ENCODE peak calls at places on chromosomes 4 and X, in five cellular contexts. One of them, this sample, is unnamed.

GRCh38 chr4:71472946-71473345 is 134.1 kb downstream of the SLC4A4 start:
- DNase-seq in HAP-1: no peak
- DNase-seq in prostate gland: no peak
- DNase-seq in psoas muscle: no peak
- DNase-seq in tibial nerve: no peak
- DNase-seq in this sample: no peak

GRCh38 chr4:158016511-158016910 is 156.3 kb downstream of the GASK1B start:
- DNase-seq in psoas muscle: no peak
- DNase-seq in prostate gland: no peak
- DNase-seq in tibial nerve: no peak
- DNase-seq in HAP-1: no peak
- DNase-seq in this sample: no peak

GRCh38 chr4:121003863-121004262 is 68.5 kb downstream of the NDNF start:
- DNase-seq in psoas muscle: no peak
- DNase-seq in prostate gland: no peak
- DNase-seq in tibial nerve: no peak
- DNase-seq in HAP-1: no peak
- DNase-seq in this sample: no peak

GRCh38 chr4:141713771-141714445 is 77.5 kb downstream of the IL15 start:
- DNase-seq in tibial nerve: no peak
- DNase-seq in HAP-1: no peak
- DNase-seq in psoas muscle: no peak
- DNase-seq in prostate gland: no peak
- DNase-seq in this sample: no peak

GRCh38 chrX:71616672-71617529 is 1.4 kb downstream of the CXCR3 start:
- DNase-seq in psoas muscle: no peak
- DNase-seq in prostate gland: no peak
- DNase-seq in tibial nerve: no peak
- DNase-seq in HAP-1: no peak
- DNase-seq in this sample: no peak

GRCh38 chrX:101799387-101799786 is 132.4 kb downstream of the ZMAT1 start:
- DNase-seq in tibial nerve: peak; percentile 98
- DNase-seq in psoas muscle: peak; percentile 75
- DNase-seq in prostate gland: peak; percentile 88
- DNase-seq in HAP-1: peak; percentile 87
- DNase-seq in this sample: peak; percentile 40

GRCh38 chr4:56129431-56129861 is 180.7 kb downstream of the CEP135 start:
- DNase-seq in HAP-1: peak; percentile 79
- DNase-seq in tibial nerve: no peak
- DNase-seq in prostate gland: no peak
- DNase-seq in psoas muscle: no peak
- DNase-seq in this sample: no peak

GRCh38 chrX:17836830-17837229 is 24.3 kb downstream of the RAI2 start:
- DNase-seq in HAP-1: no peak
- DNase-seq in tibial nerve: no peak
- DNase-seq in prostate gland: no peak
- DNase-seq in psoas muscle: no peak
- DNase-seq in this sample: no peak

GRCh38 chrX:72260448-72260847 is 16.6 kb downstream of the RPS4X start:
- DNase-seq in psoas muscle: no peak
- DNase-seq in HAP-1: no peak
- DNase-seq in tibial nerve: no peak
- DNase-seq in prostate gland: no peak
- DNase-seq in this sample: no peak

GRCh38 chr4:183444953-183445543 is 612 bp downstream of the CDKN2AIP start:
- DNase-seq in prostate gland: peak; percentile 24
- DNase-seq in psoas muscle: no peak
- DNase-seq in tibial nerve: peak; percentile 7
- DNase-seq in HAP-1: no peak
- DNase-seq in this sample: no peak

GRCh38 chr4:102061133-102061532 is 270.6 kb downstream of the BANK1 start:
- DNase-seq in prostate gland: no peak
- DNase-seq in psoas muscle: no peak
- DNase-seq in HAP-1: no peak
- DNase-seq in tibial nerve: no peak
- DNase-seq in this sample: no peak

GRCh38 chr4:47570816-47571215 is 85.7 kb downstream of the ATP10D start:
- DNase-seq in HAP-1: no peak
- DNase-seq in psoas muscle: no peak
- DNase-seq in prostate gland: no peak
- DNase-seq in tibial nerve: no peak
- DNase-seq in this sample: no peak

GRCh38 chr4:98673978-98674377 is 15.6 kb upstream of the TSPAN5 start:
- DNase-seq in psoas muscle: no peak
- DNase-seq in HAP-1: no peak
- DNase-seq in prostate gland: no peak
- DNase-seq in tibial nerve: no peak
- DNase-seq in this sample: no peak

GRCh38 chr4:139958738-139959096 is 195.3 kb downstream of the MAML3 start:
- DNase-seq in HAP-1: peak; percentile 11
- DNase-seq in tibial nerve: no peak
- DNase-seq in psoas muscle: no peak
- DNase-seq in prostate gland: no peak
- DNase-seq in this sample: no peak

GRCh38 chr4:140928880-140929279 is 172.7 kb upstream of the TBC1D9 start:
- DNase-seq in psoas muscle: no peak
- DNase-seq in HAP-1: no peak
- DNase-seq in tibial nerve: no peak
- DNase-seq in prostate gland: no peak
- DNase-seq in this sample: no peak

GRCh38 chr4:138910201-138910913 is 105.2 kb upstream of the NOCT start:
- DNase-seq in psoas muscle: no peak
- DNase-seq in prostate gland: no peak
- DNase-seq in tibial nerve: no peak
- DNase-seq in HAP-1: no peak
- DNase-seq in this sample: no peak

GRCh38 chr4:17932041-17932440 is 89.5 kb downstream of the LCORL start:
- DNase-seq in psoas muscle: no peak
- DNase-seq in tibial nerve: no peak
- DNase-seq in prostate gland: no peak
- DNase-seq in HAP-1: no peak
- DNase-seq in this sample: peak; percentile 4

GRCh38 chr4:53012738-53013137 is 150.6 kb downstream of the RASL11B start:
- DNase-seq in tibial nerve: no peak
- DNase-seq in prostate gland: no peak
- DNase-seq in psoas muscle: no peak
- DNase-seq in HAP-1: no peak
- DNase-seq in this sample: no peak

GRCh38 chr4:17189322-17189721 is 290.9 kb upstream of the LDB2 start:
- DNase-seq in prostate gland: no peak
- DNase-seq in tibial nerve: peak; percentile 22
- DNase-seq in psoas muscle: no peak
- DNase-seq in HAP-1: no peak
- DNase-seq in this sample: no peak

GRCh38 chrX:104189862-104190261 is 23.6 kb downstream of the FAM199X start:
- DNase-seq in prostate gland: no peak
- DNase-seq in psoas muscle: no peak
- DNase-seq in tibial nerve: no peak
- DNase-seq in HAP-1: no peak
- DNase-seq in this sample: no peak

GRCh38 chrX:70331161-70331560 is 41.3 kb downstream of the KIF4A start:
- DNase-seq in HAP-1: no peak
- DNase-seq in psoas muscle: no peak
- DNase-seq in tibial nerve: no peak
- DNase-seq in prostate gland: no peak
- DNase-seq in this sample: no peak

GRCh38 chr4:5054532-5054931 is 3.3 kb downstream of the STK32B start:
- DNase-seq in HAP-1: no peak
- DNase-seq in psoas muscle: no peak
- DNase-seq in prostate gland: no peak
- DNase-seq in tibial nerve: no peak
- DNase-seq in this sample: no peak

GRCh38 chr4:10962246-10962645 is 277.7 kb upstream of the CLNK start:
- DNase-seq in HAP-1: no peak
- DNase-seq in prostate gland: no peak
- DNase-seq in tibial nerve: no peak
- DNase-seq in psoas muscle: no peak
- DNase-seq in this sample: no peak

GRCh38 chr4:10965196-10965595 is 280.6 kb upstream of the CLNK start:
- DNase-seq in HAP-1: no peak
- DNase-seq in tibial nerve: no peak
- DNase-seq in psoas muscle: no peak
- DNase-seq in prostate gland: no peak
- DNase-seq in this sample: no peak

GRCh38 chr4:10958226-10958856 is 273.8 kb upstream of the CLNK start:
- DNase-seq in HAP-1: no peak
- DNase-seq in psoas muscle: no peak
- DNase-seq in tibial nerve: no peak
- DNase-seq in prostate gland: no peak
- DNase-seq in this sample: no peak

GRCh38 chr4:10960386-10960785 is 275.8 kb upstream of the CLNK start:
- DNase-seq in tibial nerve: no peak
- DNase-seq in psoas muscle: no peak
- DNase-seq in HAP-1: no peak
- DNase-seq in prostate gland: no peak
- DNase-seq in this sample: no peak

DNA sequence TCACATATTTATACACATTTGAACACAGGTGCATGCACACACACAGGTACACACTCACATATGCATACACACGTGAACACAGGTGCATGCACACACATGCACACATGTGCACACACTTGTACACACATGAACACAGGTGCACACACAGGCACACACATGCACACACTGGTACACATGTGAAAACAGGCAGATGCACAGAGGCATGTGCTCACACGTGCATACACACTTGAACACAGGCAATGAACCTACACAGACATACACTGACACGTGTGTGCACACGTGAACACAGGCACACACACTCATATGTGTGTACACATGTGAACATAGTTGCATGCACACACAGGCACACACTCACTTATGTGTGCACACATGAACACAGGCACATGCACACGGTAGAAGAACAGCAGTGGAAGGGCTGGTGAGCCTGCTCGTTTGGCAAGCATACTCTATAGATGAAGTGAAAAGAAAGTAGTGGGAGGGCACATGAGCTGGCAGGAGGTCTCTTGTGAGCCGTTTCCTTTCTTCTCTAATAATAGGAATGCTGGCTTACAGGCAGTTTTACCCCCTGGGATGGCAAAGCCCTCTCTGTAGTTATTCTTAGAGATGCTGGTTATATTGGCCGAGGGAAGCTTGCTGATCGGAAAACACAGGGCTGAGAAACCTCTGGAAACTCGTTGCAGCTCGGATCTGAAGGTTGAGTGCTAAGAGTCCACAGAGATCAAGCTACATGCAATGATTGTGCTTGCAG is 279.6 kb upstream of the CLNK start:
- DNase-seq in psoas muscle: no peak
- DNase-seq in prostate gland: no peak
- DNase-seq in tibial nerve: no peak
- DNase-seq in HAP-1: no peak
- DNase-seq in this sample: no peak
- H3K4me1 ChIP-seq in psoas muscle: no peaks in the 10 kb centered on the region
- H3K4me1 ChIP-seq in prostate gland: no peaks in the 10 kb centered on the region
- H3K4me1 ChIP-seq in tibial nerve: no peaks in the 10 kb centered on the region
- H3K4me1 ChIP-seq in HAP-1: no peaks in the 10 kb centered on the region
- H3K4me1 ChIP-seq in this sample: no peaks in the 10 kb centered on the region

GRCh38 chr4:145043306-145043705 is 54.7 kb downstream of the ANAPC10 start:
- DNase-seq in tibial nerve: no peak
- DNase-seq in psoas muscle: no peak
- DNase-seq in prostate gland: no peak
- DNase-seq in HAP-1: no peak
- DNase-seq in this sample: no peak

GRCh38 chr4:145045180-145045579 is 52.8 kb downstream of the ANAPC10 start:
- DNase-seq in prostate gland: no peak
- DNase-seq in HAP-1: no peak
- DNase-seq in tibial nerve: no peak
- DNase-seq in psoas muscle: no peak
- DNase-seq in this sample: no peak

GRCh38 chr4:145044341-145044740 is 53.7 kb downstream of the ANAPC10 start:
- DNase-seq in prostate gland: no peak
- DNase-seq in tibial nerve: no peak
- DNase-seq in HAP-1: no peak
- DNase-seq in psoas muscle: no peak
- DNase-seq in this sample: no peak

GRCh38 chr4:145042601-145043000 is 55.4 kb downstream of the ANAPC10 start:
- DNase-seq in HAP-1: no peak
- DNase-seq in psoas muscle: no peak
- DNase-seq in prostate gland: no peak
- DNase-seq in tibial nerve: no peak
- DNase-seq in this sample: no peak

DNA sequence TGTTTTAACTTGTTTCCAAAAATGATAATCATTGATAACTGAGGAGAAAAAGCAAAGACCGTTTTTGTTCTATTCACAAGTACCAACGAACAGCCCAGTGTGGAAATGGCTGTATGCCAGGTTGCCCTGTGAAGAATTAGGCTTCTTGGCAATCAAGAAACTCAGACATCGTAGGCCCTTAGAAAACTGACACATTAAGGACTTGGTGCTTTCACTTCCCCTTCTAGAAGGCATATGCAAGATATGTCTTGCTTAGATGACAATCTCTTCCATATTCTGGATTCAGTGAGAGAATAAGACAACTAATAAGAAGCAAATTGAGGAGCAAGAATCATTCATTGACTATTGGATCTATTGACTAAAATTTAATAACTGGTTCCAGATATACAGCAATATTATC is 56.6 kb downstream of the ANAPC10 start:
- DNase-seq in HAP-1: no peak
- DNase-seq in tibial nerve: peak; percentile 32
- DNase-seq in psoas muscle: no peak
- DNase-seq in prostate gland: no peak
- DNase-seq in this sample: no peak
- H3K4me1 ChIP-seq in HAP-1: no peaks in the 10 kb centered on the region
- H3K4me1 ChIP-seq in tibial nerve: peaks cover 4% of the 10 kb centered on the region
- H3K4me1 ChIP-seq in psoas muscle: no peaks in the 10 kb centered on the region
- H3K4me1 ChIP-seq in prostate gland: no peaks in the 10 kb centered on the region
- H3K4me1 ChIP-seq in this sample: no peaks in the 10 kb centered on the region

DNA sequence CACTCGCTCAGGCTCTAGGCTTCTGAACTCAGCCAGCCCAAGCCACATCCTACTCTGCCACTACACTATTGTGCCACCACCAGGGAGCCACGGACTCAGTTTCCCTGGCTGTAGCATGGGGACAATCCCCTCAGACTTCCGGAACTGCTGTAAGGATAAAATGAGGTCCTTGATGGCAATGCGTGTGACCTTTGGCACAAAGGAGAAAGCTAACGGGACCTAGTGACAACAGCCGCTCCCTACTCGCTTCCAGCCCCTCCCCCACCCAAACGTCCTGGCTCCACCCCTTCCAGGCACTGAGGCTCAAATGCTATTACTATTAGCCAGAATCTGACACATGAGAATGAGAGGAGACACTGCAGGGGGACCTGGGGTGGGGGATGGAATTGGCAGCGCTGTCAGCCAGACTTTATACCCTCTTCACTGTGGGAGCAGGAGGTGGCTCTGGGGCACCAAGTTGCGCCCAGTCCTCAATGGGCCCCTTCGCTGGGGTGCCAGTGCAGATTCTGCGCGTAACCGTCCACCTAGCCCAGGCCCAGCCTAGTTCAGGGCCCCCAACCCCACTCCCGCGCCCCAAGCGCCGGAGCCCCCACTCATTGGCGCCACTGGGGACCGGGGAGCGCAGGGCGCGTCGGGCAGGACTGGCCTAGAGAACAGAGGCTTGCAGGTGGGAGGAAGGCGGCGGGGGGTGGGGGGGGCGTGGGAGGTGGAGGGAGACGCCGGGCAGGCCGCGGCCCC is 5.3 kb upstream of the DUSP9 start:
- DNase-seq in tibial nerve: no peak
- DNase-seq in HAP-1: peak; percentile 55
- DNase-seq in prostate gland: no peak
- DNase-seq in psoas muscle: no peak
- DNase-seq in this sample: no peak
- H3K4me1 ChIP-seq in tibial nerve: peaks cover 15% of the 10 kb centered on the region
- H3K4me1 ChIP-seq in HAP-1: peaks cover 21% of the 10 kb centered on the region
- H3K4me1 ChIP-seq in prostate gland: no peaks in the 10 kb centered on the region
- H3K4me1 ChIP-seq in psoas muscle: peaks cover 4% of the 10 kb centered on the region
- H3K4me1 ChIP-seq in this sample: peaks cover 10% of the 10 kb centered on the region

GRCh38 chr4:93478805-93479204 is 349.7 kb upstream of the ATOH1 start:
- DNase-seq in psoas muscle: no peak
- DNase-seq in prostate gland: no peak
- DNase-seq in HAP-1: no peak
- DNase-seq in tibial nerve: no peak
- DNase-seq in this sample: no peak
- H3K4me1 ChIP-seq in psoas muscle: no peaks in the 10 kb centered on the region
- H3K4me1 ChIP-seq in prostate gland: no peaks in the 10 kb centered on the region
- H3K4me1 ChIP-seq in HAP-1: no peaks in the 10 kb centered on the region
- H3K4me1 ChIP-seq in tibial nerve: no peaks in the 10 kb centered on the region
- H3K4me1 ChIP-seq in this sample: no peaks in the 10 kb centered on the region

This sample was measured in keratinocyte.